ENCODE peak calls at places on chromosomes 5 and 9, in ten cellular contexts. Q, X, T, C, F, O, K, S, V and Z are unnamed samples.

GRCh38 chr9:127295005-127295404 is 30.4 kb downstream of the GARNL3 start:
- DNase-seq in Q (no peak), X (no peak), T (no peak), C (no peak), F (no peak), O (no peak), K (no peak), S (no peak), V (no peak), Z (no peak)

GRCh38 chr5:158423623-158424200 is 564.8 kb upstream of the CLINT1 start:
- DNase-seq in Q (no peak), X (no peak), T (no peak), C (no peak), F (no peak), O (no peak), K (no peak), S (no peak), V (no peak), Z (no peak)

GRCh38 chr5:89241186-89241585 is 358.2 kb upstream of the MEF2C start:
- DNase-seq in Q (no peak), X (no peak), T (no peak), C (no peak), F (no peak), O (no peak), K (no peak), S (no peak), V (no peak), Z (no peak)

GRCh38 chr5:14440598-14441401 is 140.8 kb upstream of the OTULINL start:
- DNase-seq in Q (peak), X (no peak), T (no peak), C (peak), F (no peak), O (no peak), K (no peak), S (no peak), V (no peak), Z (no peak)

GRCh38 chr5:74562116-74562515 is 78.4 kb downstream of the ENC1 start:
- DNase-seq in Q (no peak), X (no peak), T (no peak), C (no peak), F (no peak), O (no peak), K (no peak), S (no peak), V (no peak), Z (no peak)

GRCh38 chr9:131810351-131811170 is 70.7 kb upstream of the RAPGEF1 start:
- DNase-seq in Q (no peak), X (no peak), T (no peak), C (no peak), F (no peak), O (no peak), K (no peak), S (no peak), V (no peak), Z (no peak)

GRCh38 chr9:98087420-98088354 is 31.2 kb downstream of the NANS start:
- DNase-seq in Q (peak), X (no peak), T (peak), C (peak), F (peak), O (no peak), K (peak), S (no peak), V (peak), Z (no peak)

GRCh38 chr5:15609076-15609725 is 109.2 kb downstream of the FBXL7 start:
- DNase-seq in Q (no peak), X (no peak), T (no peak), C (no peak), F (no peak), O (no peak), K (no peak), S (no peak), V (no peak), Z (no peak)

GRCh38 chr5:53971566-53971965 is 338.8 kb downstream of the ARL15 start:
- DNase-seq in Q (no peak), X (no peak), T (no peak), C (no peak), F (no peak), O (no peak), K (no peak), S (no peak), V (no peak), Z (no peak)

GRCh38 chr5:5039918-5040317 is 100.2 kb upstream of the ADAMTS16 start:
- DNase-seq in Q (no peak), X (no peak), T (no peak), C (no peak), F (no peak), O (no peak), K (no peak), S (no peak), V (no peak), Z (no peak)

GRCh38 chr9:107178302-107178701 is 104.8 kb upstream of the RAD23B start:
- DNase-seq in Q (no peak), X (no peak), T (no peak), C (no peak), F (no peak), O (no peak), K (no peak), S (no peak), V (no peak), Z (no peak)

GRCh38 chr9:107176701-107177100 is 106.4 kb upstream of the RAD23B start:
- DNase-seq in Q (no peak), X (no peak), T (no peak), C (no peak), F (no peak), O (no peak), K (no peak), S (no peak), V (no peak), Z (no peak)

GRCh38 chr9:107177243-107177839 is 105.7 kb upstream of the RAD23B start:
- DNase-seq in Q (no peak), X (no peak), T (no peak), C (no peak), F (no peak), O (no peak), K (no peak), S (no peak), V (no peak), Z (no peak)

GRCh38 chr9:107175826-107176500 is 107.1 kb upstream of the RAD23B start:
- DNase-seq in Q (no peak), X (no peak), T (no peak), C (no peak), F (no peak), O (no peak), K (no peak), S (no peak), V (no peak), Z (no peak)

GRCh38 chr9:107177857-107178256 is 105.2 kb upstream of the RAD23B start:
- DNase-seq in Q (peak), X (no peak), T (no peak), C (no peak), F (no peak), O (no peak), K (no peak), S (no peak), V (no peak), Z (no peak)
- TF ChIP-seq POLR2A in Q (no peak), X (no peak), T (no peak), C (no peak), F (no peak), O (no peak), K (no peak), S (no peak), V (no peak), Z (no peak)

GRCh38 chr9:14746655-14747054 is 24.1 kb upstream of the CER1 start:
- DNase-seq in Q (no peak), X (no peak), T (no peak), C (no peak), F (no peak), O (no peak), K (no peak), S (no peak), V (no peak), Z (no peak)
- TF ChIP-seq POLR2A in Q (no peak), X (no peak), T (no peak), C (no peak), F (no peak), O (no peak), K (no peak), S (no peak), V (no peak), Z (no peak)

GRCh38 chr9:32930486-32930885 is 70.9 kb downstream of the APTX start:
- DNase-seq in Q (no peak), X (no peak), T (no peak), C (no peak), F (no peak), O (no peak), K (no peak), S (no peak), V (no peak), Z (no peak)
- TF ChIP-seq POLR2A in Q (no peak), X (no peak), T (no peak), C (no peak), F (no peak), O (no peak), K (no peak), S (no peak), V (no peak), Z (no peak)

GRCh38 chr5:172768573-172769323 is 2.2 kb downstream of the DUSP1 start:
- DNase-seq in Q (peak), X (no peak), T (no peak), C (peak), F (peak), O (peak), K (peak), S (no peak), V (peak), Z (no peak)

GRCh38 chr5:172768098-172768572 is 2.9 kb downstream of the DUSP1 start:
- DNase-seq in Q (no peak), X (no peak), T (no peak), C (no peak), F (no peak), O (no peak), K (no peak), S (no peak), V (no peak), Z (no peak)

GRCh38 chr5:172765766-172766286 is 5.2 kb downstream of the DUSP1 start:
- DNase-seq in Q (peak), X (no peak), T (no peak), C (peak), F (no peak), O (peak), K (no peak), S (no peak), V (no peak), Z (no peak)

GRCh38 chr5:172764861-172765765 is 5.9 kb downstream of the DUSP1 start:
- DNase-seq in Q (peak), X (peak), T (peak), C (peak), F (peak), O (peak), K (peak), S (peak), V (peak), Z (peak)

GRCh38 chr5:172766287-172767104 is 4.5 kb downstream of the DUSP1 start:
- DNase-seq in Q (peak), X (no peak), T (no peak), C (peak), F (peak), O (peak), K (peak), S (no peak), V (no peak), Z (no peak)
- TF ChIP-seq POLR2A in Q (peak), X (no peak), T (peak), C (no peak), F (peak), O (peak), K (peak), S (no peak), V (peak), Z (peak)

GRCh38 chr5:34929150-34929719 is at the start of gene DNAJC21:
- DNase-seq in Q (peak), X (peak), T (peak), C (peak), F (peak), O (peak), K (peak), S (peak), V (peak), Z (peak)

GRCh38 chr5:34929720-34930526 is 564 bp downstream of the DNAJC21 start:
- DNase-seq in Q (peak), X (peak), T (peak), C (peak), F (peak), O (peak), K (peak), S (peak), V (peak), Z (peak)

GRCh38 chr5:34928267-34928666 is 1.1 kb upstream of the DNAJC21 start:
- DNase-seq in Q (no peak), X (no peak), T (no peak), C (no peak), F (no peak), O (no peak), K (no peak), S (no peak), V (no peak), Z (no peak)

GRCh38 chr5:34926318-34926888 is 3.0 kb upstream of the DNAJC21 start:
- DNase-seq in Q (no peak), X (no peak), T (no peak), C (no peak), F (no peak), O (no peak), K (no peak), S (no peak), V (no peak), Z (no peak)

GRCh38 chr5:34927785-34928184 is 1.6 kb upstream of the DNAJC21 start:
- DNase-seq in Q (no peak), X (no peak), T (no peak), C (no peak), F (no peak), O (no peak), K (no peak), S (no peak), V (no peak), Z (no peak)
- TF ChIP-seq POLR2A in Q (no peak), X (no peak), T (no peak), C (no peak), F (no peak), O (no peak), K (no peak), S (no peak), V (no peak), Z (no peak)

DNA sequence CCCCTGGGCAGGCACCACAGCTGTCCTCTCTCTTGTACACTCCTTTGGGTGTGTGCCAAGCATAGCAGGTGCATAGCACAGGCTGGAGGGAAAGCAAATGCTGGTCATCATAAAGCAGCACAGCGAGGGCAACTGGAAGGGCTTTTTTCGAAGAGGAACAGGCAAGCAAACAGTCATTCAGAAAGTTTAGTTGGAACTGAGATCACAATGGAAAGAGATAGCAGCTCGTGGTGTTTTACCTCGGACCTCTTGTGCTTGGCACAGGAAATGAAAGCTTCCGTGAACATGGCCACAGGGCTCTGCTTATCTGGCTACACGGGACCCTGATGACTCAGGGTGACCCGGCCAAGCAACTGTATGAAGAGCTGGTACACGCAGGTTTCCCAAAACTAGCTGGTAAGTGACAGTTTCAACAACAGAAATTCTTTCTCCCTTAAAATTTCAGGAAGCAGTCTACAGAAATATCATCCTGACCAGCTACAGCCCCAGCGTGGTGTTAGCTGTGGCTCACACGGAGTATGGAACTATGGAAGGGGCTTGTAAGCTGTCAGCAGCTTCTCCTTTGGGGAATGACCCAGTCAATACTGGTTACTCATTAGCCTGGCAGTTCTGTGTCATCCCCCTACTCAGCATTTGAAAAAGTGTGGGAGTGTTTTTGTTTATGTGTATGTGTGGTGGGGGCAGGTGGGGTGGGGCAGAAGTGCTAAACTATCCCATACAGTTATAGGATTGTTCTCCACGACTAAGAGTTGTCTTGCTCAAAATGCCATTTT is 48.1 kb downstream of the POC5 start:
- DNase-seq in Q (peak), X (no peak), T (no peak), C (no peak), F (peak), O (peak), K (no peak), S (peak), V (peak), Z (peak)
- TF ChIP-seq POLR2A in Q (no peak), X (no peak), T (no peak), C (no peak), F (no peak), O (no peak), K (no peak), S (peak), V (no peak), Z (no peak)

GRCh38 chr9:128690684-128691034 is 1.6 kb downstream of the SET start:
- DNase-seq in Q (no peak), X (no peak), T (no peak), C (no peak), F (no peak), O (no peak), K (no peak), S (no peak), V (no peak), Z (no peak)

GRCh38 chr9:128687453-128687852 is 1.6 kb upstream of the SET start:
- DNase-seq in Q (no peak), X (no peak), T (no peak), C (no peak), F (no peak), O (no peak), K (no peak), S (no peak), V (peak), Z (no peak)

GRCh38 chr9:128689293-128689770 is 310 bp downstream of the SET start:
- DNase-seq in Q (no peak), X (no peak), T (no peak), C (no peak), F (peak), O (peak), K (peak), S (no peak), V (no peak), Z (no peak)

GRCh38 chr9:128688501-128689292 is at the start of gene SET:
- DNase-seq in Q (peak), X (peak), T (peak), C (peak), F (peak), O (peak), K (peak), S (peak), V (peak), Z (peak)

DNA sequence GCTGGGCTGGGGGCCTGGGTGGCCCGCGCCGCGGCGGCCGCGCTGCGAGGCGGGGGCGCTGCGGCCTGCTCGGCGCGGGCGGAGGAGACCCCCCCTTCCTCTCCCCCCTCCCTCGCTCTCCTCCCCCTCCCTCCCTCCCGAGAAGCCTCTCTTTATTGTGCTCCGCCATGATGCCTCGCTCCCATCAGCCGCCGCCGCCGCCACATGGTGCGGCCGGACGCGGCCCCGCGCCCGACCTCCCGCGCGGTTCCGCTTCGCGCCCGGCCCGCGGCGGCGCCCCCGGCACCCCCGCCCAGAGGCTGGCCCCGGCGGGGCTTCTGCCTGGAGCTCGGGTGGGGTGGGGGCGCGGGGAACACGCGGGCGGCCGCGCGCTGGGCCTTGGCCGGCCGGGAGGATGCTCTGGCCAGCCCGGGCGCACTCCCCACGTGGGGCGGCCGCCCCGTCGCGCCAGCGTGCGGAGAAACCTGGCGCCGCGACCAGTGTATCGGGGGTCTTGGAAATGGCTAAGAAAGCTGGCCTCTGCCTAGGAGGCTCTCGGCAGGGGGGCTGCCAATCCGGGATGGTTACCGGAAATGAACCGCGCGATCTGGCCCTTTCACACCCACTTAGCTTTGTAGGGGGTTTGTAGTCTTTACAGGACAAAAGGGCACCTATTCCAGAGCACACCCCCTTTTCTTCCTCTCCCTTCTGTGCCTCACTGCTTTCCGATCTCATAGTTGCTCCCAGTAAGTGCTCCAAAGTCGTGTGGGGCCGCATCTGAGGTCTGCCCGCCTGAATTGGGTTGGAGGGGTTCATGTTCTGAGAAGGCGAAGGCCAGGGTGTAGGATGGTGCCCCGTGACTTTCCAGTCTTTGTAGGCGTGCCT is 1.0 kb downstream of the SET start:
- DNase-seq in Q (peak), X (no peak), T (no peak), C (peak), F (peak), O (peak), K (no peak), S (no peak), V (peak), Z (peak)
- TF ChIP-seq POLR2A in Q (no peak), X (no peak), T (peak), C (no peak), F (no peak), O (no peak), K (no peak), S (peak), V (no peak), Z (peak)